ENCODE peak calls at places on chromosomes 11 and 22, in five cellular contexts. I, M, C, L and U are unnamed samples.

GRCh38 chr11:12914401-12914912 is 94.7 kb upstream of the RASSF10 start:
- DNase-seq in M (no peak), L (no peak), I (peak; percentile 39), C (peak; percentile 49), U (no peak)

GRCh38 chr22:39954584-39955055 is 5.6 kb upstream of the TMA7B start:
- DNase-seq in L (no peak), I (no peak), M (no peak), C (peak; percentile 97), U (no peak)

GRCh38 chr11:57514538-57515331 is 767 bp downstream of the SLC43A1 start:
- DNase-seq in M (no peak), C (peak; percentile 29), I (peak; percentile 67), L (peak; percentile 40), U (no peak)

GRCh38 chr11:57321996-57322880 is 2.5 kb downstream of the TNKS1BP1 start:
- DNase-seq in C (peak; percentile 98), L (no peak), M (no peak), I (no peak), U (no peak)

GRCh38 chr11:1640076-1640946 is 10.7 kb downstream of the KRTAP5-5 start:
- DNase-seq in M (no peak), C (no peak), L (peak; percentile 19), I (peak; percentile 28), U (no peak)

GRCh38 chr22:31935961-31936635 is 8.2 kb upstream of the YWHAH start:
- DNase-seq in M (no peak), L (no peak), C (no peak), I (no peak), U (no peak)

GRCh38 chr11:85062626-85063025 is 564.5 kb downstream of the DLG2 start:
- DNase-seq in I (no peak), M (peak; percentile 16), C (no peak), L (no peak), U (no peak)

GRCh38 chr11:45590743-45591142 is 74.7 kb downstream of the CHST1 start:
- DNase-seq in L (no peak), C (peak; percentile 44), M (no peak), I (no peak), U (no peak)

GRCh38 chr11:68296344-68297051 is 15.9 kb upstream of the LRP5 start:
- DNase-seq in I (no peak), M (no peak), L (no peak), C (no peak), U (no peak)

GRCh38 chr11:132072044-132072879 is 701.8 kb downstream of the NTM start:
- DNase-seq in M (no peak), C (peak; percentile 100), L (no peak), I (no peak), U (no peak)

GRCh38 chr11:129787518-129787917 is 28.1 kb upstream of the TMEM45B start:
- DNase-seq in C (no peak), L (no peak), M (no peak), I (no peak), U (no peak)

GRCh38 chr22:42856179-42856864 is 751 bp downstream of the ARFGAP3 start:
- DNase-seq in M (no peak), L (peak; percentile 71), I (peak; percentile 76), C (peak; percentile 11), U (peak; percentile 27)

GRCh38 chr11:34407121-34407813 is 31.5 kb upstream of the CAT start:
- DNase-seq in L (no peak), M (no peak), I (no peak), C (no peak), U (no peak)

GRCh38 chr11:1750481-1750839 is at the start of gene IFITM10:
- DNase-seq in M (no peak), C (no peak), L (no peak), I (no peak), U (no peak)

GRCh38 chr11:121416909-121417567 is 35.1 kb upstream of the SORL1 start:
- DNase-seq in I (peak; percentile 96), L (peak; percentile 53), C (peak; percentile 96), M (no peak), U (peak; percentile 89)

GRCh38 chr11:72721689-72722049 is 30.5 kb downstream of the ARAP1 start:
- DNase-seq in M (no peak), L (no peak), I (peak; percentile 30), C (no peak), U (no peak)

GRCh38 chr22:30390974-30391691 is 3.9 kb upstream of the RNF215 start:
- DNase-seq in L (peak; percentile 85), C (peak; percentile 70), M (peak; percentile 55), I (peak; percentile 84), U (peak; percentile 84)

GRCh38 chr22:43042101-43042780 is 27.3 kb upstream of the PACSIN2 start:
- DNase-seq in I (no peak), M (no peak), L (no peak), C (peak; percentile 37), U (no peak)

GRCh38 chr22:34283844-34284243 is 363.6 kb upstream of the LARGE1 start:
- DNase-seq in L (no peak), I (no peak), C (no peak), M (no peak), U (no peak)

GRCh38 chr11:112012877-112013276 is 12.3 kb upstream of the DLAT start:
- DNase-seq in L (no peak), M (no peak), C (peak; percentile 62), I (no peak), U (no peak)

GRCh38 chr22:35310556-35311550 is 11.2 kb downstream of the TOM1 start:
- DNase-seq in I (no peak), M (peak; percentile 35), L (no peak), C (peak; percentile 24), U (no peak)

GRCh38 chr22:17549655-17550054 is 13.6 kb upstream of the SLC25A18 start:
- DNase-seq in M (no peak), C (no peak), L (no peak), I (no peak), U (no peak)

GRCh38 chr11:93099811-93100210 is 98.0 kb downstream of the SLC36A4 start:
- DNase-seq in C (peak; percentile 78), M (no peak), L (no peak), I (no peak), U (no peak)

GRCh38 chr22:31400023-31400397 is 606 bp downstream of the DRG1 start:
- DNase-seq in M (no peak), L (no peak), I (no peak), C (peak; percentile 39), U (no peak)

GRCh38 chr22:40224702-40225101 is 47.0 kb downstream of the TNRC6B start:
- DNase-seq in L (peak; percentile 40), C (peak; percentile 59), M (no peak), I (no peak), U (no peak)

GRCh38 chr11:27004103-27004502 is 10.2 kb downstream of the FIBIN start:
- DNase-seq in C (no peak), M (no peak), L (no peak), I (no peak), U (no peak)

GRCh38 chr11:72483412-72484186 is 49.3 kb upstream of the CLPB start:
- DNase-seq in L (peak; percentile 12), M (no peak), I (peak; percentile 20), C (peak; percentile 27), U (peak; percentile 18)

GRCh38 chr11:27391336-27392015 is 28.5 kb upstream of the CCDC34 start:
- DNase-seq in C (peak; percentile 42), I (no peak), M (no peak), L (no peak), U (no peak)

GRCh38 chr11:84671325-84672019 is 955.7 kb downstream of the DLG2 start:
- DNase-seq in L (no peak), I (no peak), C (no peak), M (no peak), U (no peak)

GRCh38 chr11:111606986-111607385 is 4.7 kb downstream of the SIK2 start:
- DNase-seq in M (no peak), I (no peak), L (no peak), C (peak; percentile 68), U (no peak)

GRCh38 chr11:111696556-111696955 is 69.6 kb downstream of the PPP2R1B start:
- DNase-seq in C (peak; percentile 65), I (no peak), M (no peak), L (no peak), U (no peak)

GRCh38 chr11:2577071-2578005 is 122.5 kb downstream of the KCNQ1OT1 start:
- DNase-seq in I (no peak), M (no peak), L (no peak), C (no peak), U (no peak)

GRCh38 chr11:119907122-119907933 is 178.3 kb upstream of the NECTIN1 start:
- DNase-seq in L (no peak), C (no peak), M (no peak), I (no peak), U (no peak)
- H3K4me3 ChIP-seq in L (no peak overlapping the region), C (no peak overlapping the region), M (no peak overlapping the region), I (no peak overlapping the region), U (no peak overlapping the region)

GRCh38 chr11:10496296-10496936 is 41.4 kb downstream of the AMPD3 start:
- DNase-seq in L (no peak), C (no peak), I (no peak), M (no peak), U (no peak)
- H3K4me3 ChIP-seq in L (no peak overlapping the region), C (no peak overlapping the region), I (no peak overlapping the region), M (no peak overlapping the region), U (no peak overlapping the region)

GRCh38 chr11:61727401-61727811 is 25.0 kb upstream of the MYRF start:
- DNase-seq in I (no peak), M (no peak), L (no peak), C (no peak), U (no peak)
- H3K4me3 ChIP-seq in I (no peak overlapping the region), M (no peak overlapping the region), L (no peak overlapping the region), C (no peak overlapping the region), U (no peak overlapping the region)

DNA sequence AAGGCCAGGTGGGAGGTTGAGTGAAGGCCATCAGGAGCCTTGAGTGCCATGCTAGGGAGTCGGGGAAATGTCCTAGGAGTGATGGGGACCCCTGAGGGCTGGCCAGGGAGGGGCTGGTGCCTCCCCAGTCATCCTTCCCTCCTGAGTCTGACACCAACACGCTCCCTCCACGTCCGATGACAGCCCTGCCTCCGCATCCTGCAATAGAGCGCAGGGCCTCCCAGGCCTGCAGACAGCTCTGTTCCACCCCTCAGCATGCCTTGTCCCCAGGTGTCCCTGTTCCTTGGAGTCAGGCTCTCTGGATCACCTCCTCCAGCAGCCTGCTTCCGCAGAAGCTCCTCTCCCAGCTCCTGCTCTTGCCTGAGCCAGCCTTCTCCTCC is 3.1 kb downstream of the RAC2 start:
- DNase-seq in L (no peak), C (no peak), M (no peak), I (no peak), U (no peak)
- H3K4me3 ChIP-seq in L (peak overlapping the region; percentile 90), C (no peak overlapping the region), M (peak overlapping the region; percentile 98), I (no peak overlapping the region), U (no peak overlapping the region)

DNA sequence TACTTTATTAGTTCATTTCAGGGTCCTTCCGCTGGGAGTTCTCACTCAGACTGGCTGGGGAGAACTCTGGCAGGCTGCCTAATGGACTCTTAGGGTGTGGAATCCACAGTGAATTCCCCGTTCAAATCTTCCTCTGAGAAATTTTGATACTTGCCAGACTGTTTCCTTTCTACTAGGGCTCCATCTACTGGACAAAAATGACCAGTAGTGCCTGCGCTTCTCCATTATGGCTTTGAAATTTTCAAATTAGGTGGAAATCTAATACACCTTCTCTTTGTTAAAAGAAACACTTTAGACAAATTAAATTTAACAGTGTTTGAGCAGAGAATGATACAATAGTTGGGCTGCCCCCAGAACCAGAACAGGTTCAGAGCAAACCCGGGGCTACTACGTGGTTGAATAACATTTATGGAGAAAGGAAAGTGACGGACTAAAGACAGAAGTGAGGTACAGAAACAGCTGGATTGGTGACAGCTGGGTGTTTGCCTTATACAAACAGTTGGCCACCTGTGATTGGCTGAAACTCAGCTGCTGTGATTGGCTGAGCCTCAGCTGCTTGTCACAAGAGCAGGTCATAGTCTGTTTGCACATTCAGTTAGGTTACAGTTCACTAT is 52.9 kb upstream of the FDX1 start:
- DNase-seq in I (peak; percentile 18), C (peak; percentile 86), M (peak; percentile 73), L (peak; percentile 42), U (peak; percentile 27)
- H3K4me3 ChIP-seq in I (no peak overlapping the region), C (peak overlapping the region; percentile 8), M (peak overlapping the region; percentile 3), L (no peak overlapping the region), U (no peak overlapping the region)

GRCh38 chr11:133956650-133957633 is at the start of gene IGSF9B:
- DNase-seq in L (peak; percentile 93), C (peak; percentile 76), I (peak; percentile 91), M (peak; percentile 41), U (peak; percentile 78)
- H3K4me3 ChIP-seq in L (peak within 1 kb of the TSS; percentile 99), C (peak within 1 kb of the TSS; percentile 55), I (peak within 1 kb of the TSS; percentile 78), M (peak within 1 kb of the TSS; percentile 78), U (peak within 1 kb of the TSS; percentile 76)